ENCODE peak calls at places on chromosomes 12 and 14, in eight cellular contexts. D is AG10803; X is astrocyte of the spinal cord; Z is cardiac fibroblast; T is hippocampal formation; C is non-pigmented ciliary epithelial cell; B is AG09309; U is effector memory CD4-positive, alpha-beta T cell. Q is an unnamed sample.
A peak's percentile ranks its signal among the peaks of the same experiment; 100 is the strongest.

GRCh38 chr12:131402781-131403396 is 308.0 kb upstream of the SFSWAP start:
- DNase-seq in D (no peak), X (no peak), Z (no peak), T (no peak), C (no peak), B (no peak), U (no peak), Q (no peak)

GRCh38 chr12:128660532-128661215 is 163.1 kb downstream of the SLC15A4 start:
- DNase-seq in D (no peak), X (no peak), Z (no peak), T (no peak), C (no peak), B (no peak), U (no peak), Q (no peak)

GRCh38 chr14:105532735-105533141 is 6.4 kb downstream of the TMEM121 start:
- DNase-seq in D (peak; percentile 17), X (no peak), Z (peak; percentile 26), T (no peak), C (no peak), B (no peak), U (no peak), Q (peak; percentile 16)

GRCh38 chr12:106601031-106601430 is 18.2 kb downstream of the RFX4 start:
- DNase-seq in D (no peak), X (no peak), Z (no peak), T (no peak), C (no peak), B (no peak), U (no peak), Q (no peak)

GRCh38 chr12:41536813-41537490 is 348.8 kb downstream of the PDZRN4 start:
- DNase-seq in D (no peak), X (no peak), Z (no peak), T (no peak), C (no peak), B (no peak), U (no peak), Q (no peak)

GRCh38 chr12:54172102-54172630 is 16.6 kb downstream of the SMUG1 start:
- DNase-seq in D (no peak), X (no peak), Z (no peak), T (no peak), C (no peak), B (no peak), U (no peak), Q (no peak)

GRCh38 chr14:87615822-87616679 is 376.9 kb downstream of the GALC start:
- DNase-seq in D (peak; percentile 40), X (peak; percentile 45), Z (peak; percentile 42), T (peak; percentile 20), C (peak; percentile 4), B (no peak), U (no peak), Q (peak; percentile 17)

GRCh38 chr14:78135450-78135891 is 34.7 kb upstream of the NRXN3 start:
- DNase-seq in D (no peak), X (peak; percentile 40), Z (no peak), T (no peak), C (no peak), B (no peak), U (no peak), Q (peak; percentile 18)

GRCh38 chr14:99183716-99184115 is 88.3 kb downstream of the BCL11B start:
- DNase-seq in D (no peak), X (no peak), Z (no peak), T (no peak), C (no peak), B (no peak), U (no peak), Q (no peak)

GRCh38 chr12:42459336-42459847 is 130.2 kb downstream of the PRICKLE1 start:
- DNase-seq in D (no peak), X (no peak), Z (no peak), T (no peak), C (no peak), B (no peak), U (no peak), Q (no peak)

GRCh38 chr14:28468191-28469151 is 298.1 kb upstream of the FOXG1 start:
- DNase-seq in D (no peak), X (no peak), Z (no peak), T (no peak), C (no peak), B (no peak), U (no peak), Q (peak; percentile 23)